ENCODE peak calls at places on chromosomes 13 and 19, in nine cellular contexts. One of them, this sample, is unnamed.

GRCh38 chr19:44447864-44448674 is at the start of gene ZNF229:
- DNase-seq in OCI-LY7: no peak
- DNase-seq in IMR-90: peak
- DNase-seq in CD8-positive, alpha-beta T cell: peak
- DNase-seq in ovary: peak
- DNase-seq in lower lobe of right lung: peak
- DNase-seq in neuronal stem cell: peak
- DNase-seq in H1: peak
- DNase-seq in CD4-positive, CD25-positive, alpha-beta regulatory T cell: peak
- DNase-seq in this sample: peak

GRCh38 chr19:33998739-33999345 is 173.5 kb upstream of the LSM14A start:
- DNase-seq in CD4-positive, CD25-positive, alpha-beta regulatory T cell: no peak
- DNase-seq in CD8-positive, alpha-beta T cell: no peak
- DNase-seq in neuronal stem cell: no peak
- DNase-seq in H1: no peak
- DNase-seq in ovary: no peak
- DNase-seq in lower lobe of right lung: no peak
- DNase-seq in OCI-LY7: peak
- DNase-seq in IMR-90: no peak
- DNase-seq in this sample: no peak

GRCh38 chr19:46788101-46788967 is at the start of gene SLC1A5:
- DNase-seq in H1: peak
- DNase-seq in IMR-90: peak
- DNase-seq in neuronal stem cell: peak
- DNase-seq in CD8-positive, alpha-beta T cell: peak
- DNase-seq in ovary: peak
- DNase-seq in OCI-LY7: peak
- DNase-seq in CD4-positive, CD25-positive, alpha-beta regulatory T cell: peak
- DNase-seq in lower lobe of right lung: peak
- DNase-seq in this sample: peak

GRCh38 chr13:101695870-101696516 is 243.5 kb downstream of the ITGBL1 start:
- DNase-seq in lower lobe of right lung: no peak
- DNase-seq in ovary: no peak
- DNase-seq in CD4-positive, CD25-positive, alpha-beta regulatory T cell: no peak
- DNase-seq in neuronal stem cell: no peak
- DNase-seq in H1: no peak
- DNase-seq in IMR-90: no peak
- DNase-seq in OCI-LY7: no peak
- DNase-seq in CD8-positive, alpha-beta T cell: no peak
- DNase-seq in this sample: peak

GRCh38 chr19:16023558-16023915 is 52.8 kb upstream of the TPM4 start:
- DNase-seq in neuronal stem cell: no peak
- DNase-seq in CD8-positive, alpha-beta T cell: no peak
- DNase-seq in CD4-positive, CD25-positive, alpha-beta regulatory T cell: no peak
- DNase-seq in ovary: no peak
- DNase-seq in OCI-LY7: no peak
- DNase-seq in H1: no peak
- DNase-seq in lower lobe of right lung: no peak
- DNase-seq in IMR-90: no peak
- DNase-seq in this sample: no peak

GRCh38 chr19:10920781-10921180 is 7.7 kb downstream of the YIPF2 start:
- DNase-seq in neuronal stem cell: no peak
- DNase-seq in OCI-LY7: no peak
- DNase-seq in lower lobe of right lung: no peak
- DNase-seq in CD8-positive, alpha-beta T cell: no peak
- DNase-seq in H1: no peak
- DNase-seq in ovary: no peak
- DNase-seq in IMR-90: no peak
- DNase-seq in CD4-positive, CD25-positive, alpha-beta regulatory T cell: no peak
- DNase-seq in this sample: no peak

GRCh38 chr19:52492201-52492960 is 35.1 kb upstream of the ZNF808 start:
- DNase-seq in OCI-LY7: no peak
- DNase-seq in CD8-positive, alpha-beta T cell: no peak
- DNase-seq in H1: peak
- DNase-seq in IMR-90: no peak
- DNase-seq in neuronal stem cell: peak
- DNase-seq in CD4-positive, CD25-positive, alpha-beta regulatory T cell: no peak
- DNase-seq in ovary: no peak
- DNase-seq in lower lobe of right lung: peak
- DNase-seq in this sample: peak

GRCh38 chr19:51427220-51427619 is 9.8 kb upstream of the SIGLEC10 start:
- DNase-seq in CD4-positive, CD25-positive, alpha-beta regulatory T cell: no peak
- DNase-seq in H1: no peak
- DNase-seq in CD8-positive, alpha-beta T cell: no peak
- DNase-seq in ovary: no peak
- DNase-seq in IMR-90: no peak
- DNase-seq in OCI-LY7: no peak
- DNase-seq in lower lobe of right lung: no peak
- DNase-seq in neuronal stem cell: no peak
- DNase-seq in this sample: no peak

GRCh38 chr19:44776402-44777096 is 1.1 kb upstream of the CBLC start:
- DNase-seq in ovary: no peak
- DNase-seq in CD4-positive, CD25-positive, alpha-beta regulatory T cell: no peak
- DNase-seq in H1: no peak
- DNase-seq in OCI-LY7: no peak
- DNase-seq in IMR-90: no peak
- DNase-seq in lower lobe of right lung: peak
- DNase-seq in neuronal stem cell: no peak
- DNase-seq in CD8-positive, alpha-beta T cell: no peak
- DNase-seq in this sample: no peak

GRCh38 chr19:47093841-47094240 is 19.7 kb downstream of the ZC3H4 start:
- DNase-seq in ovary: no peak
- DNase-seq in lower lobe of right lung: no peak
- DNase-seq in OCI-LY7: no peak
- DNase-seq in H1: no peak
- DNase-seq in CD8-positive, alpha-beta T cell: no peak
- DNase-seq in IMR-90: no peak
- DNase-seq in neuronal stem cell: no peak
- DNase-seq in CD4-positive, CD25-positive, alpha-beta regulatory T cell: no peak
- DNase-seq in this sample: no peak

GRCh38 chr19:54451331-54451871 is 2.4 kb downstream of the LENG8 start:
- DNase-seq in lower lobe of right lung: peak
- DNase-seq in H1: no peak
- DNase-seq in OCI-LY7: no peak
- DNase-seq in ovary: no peak
- DNase-seq in CD4-positive, CD25-positive, alpha-beta regulatory T cell: no peak
- DNase-seq in IMR-90: no peak
- DNase-seq in CD8-positive, alpha-beta T cell: no peak
- DNase-seq in neuronal stem cell: no peak
- DNase-seq in this sample: no peak

GRCh38 chr13:104779311-104779710 is 1713.1 kb upstream of the SLC10A2 start:
- DNase-seq in CD4-positive, CD25-positive, alpha-beta regulatory T cell: no peak
- DNase-seq in OCI-LY7: no peak
- DNase-seq in neuronal stem cell: peak
- DNase-seq in ovary: no peak
- DNase-seq in CD8-positive, alpha-beta T cell: no peak
- DNase-seq in IMR-90: peak
- DNase-seq in H1: peak
- DNase-seq in lower lobe of right lung: no peak
- DNase-seq in this sample: peak

GRCh38 chr19:53158119-53158656 is 665 bp downstream of the ZNF347 start:
- DNase-seq in H1: no peak
- DNase-seq in ovary: peak
- DNase-seq in CD4-positive, CD25-positive, alpha-beta regulatory T cell: peak
- DNase-seq in lower lobe of right lung: peak
- DNase-seq in CD8-positive, alpha-beta T cell: peak
- DNase-seq in IMR-90: peak
- DNase-seq in OCI-LY7: peak
- DNase-seq in neuronal stem cell: peak
- DNase-seq in this sample: peak

GRCh38 chr13:30880756-30881155 is 25.3 kb upstream of the MEDAG start:
- DNase-seq in neuronal stem cell: no peak
- DNase-seq in CD4-positive, CD25-positive, alpha-beta regulatory T cell: no peak
- DNase-seq in ovary: no peak
- DNase-seq in H1: no peak
- DNase-seq in lower lobe of right lung: no peak
- DNase-seq in CD8-positive, alpha-beta T cell: no peak
- DNase-seq in OCI-LY7: no peak
- DNase-seq in IMR-90: peak
- DNase-seq in this sample: peak

GRCh38 chr13:80755925-80756324 is 415.0 kb upstream of the SPRY2 start:
- DNase-seq in ovary: no peak
- DNase-seq in neuronal stem cell: no peak
- DNase-seq in lower lobe of right lung: no peak
- DNase-seq in CD4-positive, CD25-positive, alpha-beta regulatory T cell: no peak
- DNase-seq in IMR-90: no peak
- DNase-seq in OCI-LY7: no peak
- DNase-seq in H1: no peak
- DNase-seq in CD8-positive, alpha-beta T cell: no peak
- DNase-seq in this sample: peak

GRCh38 chr13:27956576-27957300 is 12.4 kb downstream of the CDX2 start:
- DNase-seq in CD8-positive, alpha-beta T cell: no peak
- DNase-seq in lower lobe of right lung: no peak
- DNase-seq in H1: no peak
- DNase-seq in IMR-90: no peak
- DNase-seq in CD4-positive, CD25-positive, alpha-beta regulatory T cell: no peak
- DNase-seq in neuronal stem cell: no peak
- DNase-seq in OCI-LY7: no peak
- DNase-seq in ovary: no peak
- DNase-seq in this sample: no peak

GRCh38 chr19:17576758-17577532 is 21.5 kb downstream of the COLGALT1 start:
- DNase-seq in IMR-90: no peak
- DNase-seq in neuronal stem cell: peak
- DNase-seq in CD8-positive, alpha-beta T cell: no peak
- DNase-seq in ovary: peak
- DNase-seq in OCI-LY7: no peak
- DNase-seq in H1: peak
- DNase-seq in lower lobe of right lung: peak
- DNase-seq in CD4-positive, CD25-positive, alpha-beta regulatory T cell: no peak
- DNase-seq in this sample: no peak

GRCh38 chr19:41551212-41551610 is 24.8 kb upstream of the CEACAM21 start:
- DNase-seq in lower lobe of right lung: no peak
- DNase-seq in CD8-positive, alpha-beta T cell: no peak
- DNase-seq in neuronal stem cell: no peak
- DNase-seq in OCI-LY7: no peak
- DNase-seq in H1: no peak
- DNase-seq in CD4-positive, CD25-positive, alpha-beta regulatory T cell: no peak
- DNase-seq in ovary: no peak
- DNase-seq in IMR-90: no peak
- DNase-seq in this sample: no peak
- H3K4me3 ChIP-seq in lower lobe of right lung: peak
- H3K4me3 ChIP-seq in CD8-positive, alpha-beta T cell: peak
- H3K4me3 ChIP-seq in neuronal stem cell: no peak
- H3K4me3 ChIP-seq in OCI-LY7: peak
- H3K4me3 ChIP-seq in H1: no peak
- H3K4me3 ChIP-seq in CD4-positive, CD25-positive, alpha-beta regulatory T cell: peak
- H3K4me3 ChIP-seq in ovary: no peak
- H3K4me3 ChIP-seq in IMR-90: no peak
- H3K4me3 ChIP-seq in this sample: no peak

DNA sequence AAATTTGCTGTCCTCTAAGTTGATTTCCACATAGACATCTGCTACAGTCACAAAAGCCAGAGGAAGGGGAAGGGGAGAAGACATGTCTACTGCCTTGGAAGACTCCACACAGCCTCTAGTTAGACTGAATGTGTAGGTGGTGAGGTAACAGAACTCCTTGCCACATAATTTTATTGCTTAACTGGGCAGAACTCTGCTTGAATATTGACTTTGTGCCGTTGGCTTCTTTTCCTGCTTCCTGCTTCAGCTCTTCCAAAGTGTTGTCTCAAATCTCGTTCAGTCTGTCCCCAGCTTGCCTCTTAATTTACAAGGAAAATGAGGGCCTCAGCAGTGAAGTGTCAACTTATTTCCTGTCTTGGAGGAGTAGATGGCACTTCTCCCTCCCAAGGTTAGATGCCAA is 37.1 kb downstream of the ESD start:
- DNase-seq in IMR-90: no peak
- DNase-seq in H1: no peak
- DNase-seq in CD8-positive, alpha-beta T cell: no peak
- DNase-seq in neuronal stem cell: no peak
- DNase-seq in lower lobe of right lung: no peak
- DNase-seq in OCI-LY7: peak
- DNase-seq in CD4-positive, CD25-positive, alpha-beta regulatory T cell: no peak
- DNase-seq in ovary: no peak
- DNase-seq in this sample: no peak
- H3K4me3 ChIP-seq in IMR-90: no peak
- H3K4me3 ChIP-seq in H1: no peak
- H3K4me3 ChIP-seq in CD8-positive, alpha-beta T cell: no peak
- H3K4me3 ChIP-seq in neuronal stem cell: no peak
- H3K4me3 ChIP-seq in lower lobe of right lung: no peak
- H3K4me3 ChIP-seq in OCI-LY7: no peak
- H3K4me3 ChIP-seq in CD4-positive, CD25-positive, alpha-beta regulatory T cell: no peak
- H3K4me3 ChIP-seq in ovary: no peak
- H3K4me3 ChIP-seq in this sample: no peak

DNA sequence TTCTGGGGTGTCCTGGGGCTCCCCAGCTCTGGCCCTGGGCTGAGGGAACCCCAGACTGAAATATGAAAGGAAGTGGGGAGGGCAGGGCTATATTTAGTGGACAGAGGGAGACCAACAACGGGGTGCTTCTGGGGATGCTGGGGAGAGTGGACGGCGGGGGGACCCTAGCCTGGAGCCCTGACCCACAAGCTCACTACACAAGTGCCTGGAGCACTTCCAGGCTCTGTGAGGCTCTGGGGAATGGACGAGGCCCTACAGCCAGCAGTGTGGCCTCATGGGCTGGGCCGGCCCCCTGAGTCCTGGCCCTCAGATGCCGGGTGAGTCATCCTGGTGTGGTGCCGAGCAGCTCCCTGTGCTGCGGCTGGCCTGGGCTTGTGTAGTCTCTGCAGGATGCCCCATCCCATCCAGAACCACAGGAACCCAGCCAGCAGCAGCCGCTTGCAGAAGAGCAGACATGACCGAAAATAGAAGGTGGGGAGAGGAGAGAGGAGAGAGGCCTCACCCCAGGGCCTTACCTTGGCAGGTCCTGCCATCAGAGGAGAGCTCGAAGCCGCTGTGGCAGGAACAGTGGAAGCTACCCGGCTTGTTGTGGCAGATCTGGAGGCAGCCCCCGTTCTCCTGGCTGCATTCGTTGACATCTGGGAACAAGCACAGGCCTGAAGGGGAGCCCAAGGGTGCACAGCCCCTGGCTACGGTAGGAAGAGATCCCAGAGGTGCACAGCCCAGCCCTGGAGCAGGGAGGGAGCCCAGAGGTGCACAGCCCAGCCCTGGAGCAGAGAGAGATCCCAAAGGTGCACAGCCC is 26.1 kb downstream of the GAS6 start:
- DNase-seq in OCI-LY7: no peak
- DNase-seq in H1: no peak
- DNase-seq in lower lobe of right lung: peak
- DNase-seq in neuronal stem cell: no peak
- DNase-seq in ovary: peak
- DNase-seq in CD4-positive, CD25-positive, alpha-beta regulatory T cell: no peak
- DNase-seq in CD8-positive, alpha-beta T cell: no peak
- DNase-seq in IMR-90: peak
- DNase-seq in this sample: peak
- H3K4me3 ChIP-seq in OCI-LY7: no peak
- H3K4me3 ChIP-seq in H1: no peak
- H3K4me3 ChIP-seq in lower lobe of right lung: peak
- H3K4me3 ChIP-seq in neuronal stem cell: no peak
- H3K4me3 ChIP-seq in ovary: peak
- H3K4me3 ChIP-seq in CD4-positive, CD25-positive, alpha-beta regulatory T cell: no peak
- H3K4me3 ChIP-seq in CD8-positive, alpha-beta T cell: no peak
- H3K4me3 ChIP-seq in IMR-90: peak
- H3K4me3 ChIP-seq in this sample: peak

GRCh38 chr19:14555918-14556661 is 15.8 kb downstream of the NDUFB7 start:
- DNase-seq in OCI-LY7: no peak
- DNase-seq in H1: no peak
- DNase-seq in lower lobe of right lung: no peak
- DNase-seq in IMR-90: peak
- DNase-seq in neuronal stem cell: no peak
- DNase-seq in CD8-positive, alpha-beta T cell: no peak
- DNase-seq in ovary: no peak
- DNase-seq in CD4-positive, CD25-positive, alpha-beta regulatory T cell: no peak
- DNase-seq in this sample: no peak
- H3K4me3 ChIP-seq in OCI-LY7: no peak
- H3K4me3 ChIP-seq in H1: no peak
- H3K4me3 ChIP-seq in lower lobe of right lung: peak
- H3K4me3 ChIP-seq in IMR-90: no peak
- H3K4me3 ChIP-seq in neuronal stem cell: peak
- H3K4me3 ChIP-seq in CD8-positive, alpha-beta T cell: peak
- H3K4me3 ChIP-seq in ovary: no peak
- H3K4me3 ChIP-seq in CD4-positive, CD25-positive, alpha-beta regulatory T cell: peak
- H3K4me3 ChIP-seq in this sample: no peak

This sample was measured in foreskin fibroblast.